ENCODE peak calls at places on chromosomes 3 and 15, in eight cellular contexts. One of them, this sample, is unnamed.

GRCh38 chr3:52277972-52278509 is 408 bp downstream of the WDR82 start:
- DNase-seq in mucosa of gallbladder: no peak
- DNase-seq in frontal cortex: no peak
- DNase-seq in activated CD4-positive, alpha-beta T cell treated with anti-CD3 and anti-CD28 coated beads, Interleukin-2, amount 50 U/mL, for 1 hour: peak
- DNase-seq in activated gamma-delta T cell treated with anti-CD3 and anti-CD28 coated beads, Interleukin-2, amount 50 U/mL, for 16 hours: peak
- DNase-seq in nephron progenitor cell: peak
- DNase-seq in GM13976: peak
- DNase-seq in tibial artery: peak
- DNase-seq in this sample: no peak

GRCh38 chr15:67685008-67685599 is 140.2 kb upstream of the SKOR1 start:
- DNase-seq in mucosa of gallbladder: no peak
- DNase-seq in frontal cortex: no peak
- DNase-seq in activated CD4-positive, alpha-beta T cell treated with anti-CD3 and anti-CD28 coated beads, Interleukin-2, amount 50 U/mL, for 1 hour: no peak
- DNase-seq in activated gamma-delta T cell treated with anti-CD3 and anti-CD28 coated beads, Interleukin-2, amount 50 U/mL, for 16 hours: no peak
- DNase-seq in nephron progenitor cell: no peak
- DNase-seq in GM13976: no peak
- DNase-seq in tibial artery: no peak
- DNase-seq in this sample: no peak

GRCh38 chr3:169914321-169914720 is 2.9 kb downstream of the SAMD7 start:
- DNase-seq in mucosa of gallbladder: no peak
- DNase-seq in frontal cortex: no peak
- DNase-seq in activated CD4-positive, alpha-beta T cell treated with anti-CD3 and anti-CD28 coated beads, Interleukin-2, amount 50 U/mL, for 1 hour: no peak
- DNase-seq in activated gamma-delta T cell treated with anti-CD3 and anti-CD28 coated beads, Interleukin-2, amount 50 U/mL, for 16 hours: no peak
- DNase-seq in nephron progenitor cell: no peak
- DNase-seq in GM13976: no peak
- DNase-seq in tibial artery: no peak
- DNase-seq in this sample: no peak

GRCh38 chr3:66378256-66378655 is 122.6 kb downstream of the LRIG1 start:
- DNase-seq in mucosa of gallbladder: no peak
- DNase-seq in frontal cortex: no peak
- DNase-seq in activated CD4-positive, alpha-beta T cell treated with anti-CD3 and anti-CD28 coated beads, Interleukin-2, amount 50 U/mL, for 1 hour: peak
- DNase-seq in activated gamma-delta T cell treated with anti-CD3 and anti-CD28 coated beads, Interleukin-2, amount 50 U/mL, for 16 hours: no peak
- DNase-seq in nephron progenitor cell: peak
- DNase-seq in GM13976: no peak
- DNase-seq in tibial artery: no peak
- DNase-seq in this sample: no peak

GRCh38 chr3:173939319-173939718 is 541.8 kb downstream of the NLGN1 start:
- DNase-seq in mucosa of gallbladder: no peak
- DNase-seq in frontal cortex: no peak
- DNase-seq in activated CD4-positive, alpha-beta T cell treated with anti-CD3 and anti-CD28 coated beads, Interleukin-2, amount 50 U/mL, for 1 hour: no peak
- DNase-seq in activated gamma-delta T cell treated with anti-CD3 and anti-CD28 coated beads, Interleukin-2, amount 50 U/mL, for 16 hours: no peak
- DNase-seq in nephron progenitor cell: no peak
- DNase-seq in GM13976: no peak
- DNase-seq in tibial artery: no peak
- DNase-seq in this sample: no peak

GRCh38 chr3:194051554-194052175 is 84.3 kb upstream of the HES1 start:
- DNase-seq in mucosa of gallbladder: no peak
- DNase-seq in frontal cortex: no peak
- DNase-seq in activated CD4-positive, alpha-beta T cell treated with anti-CD3 and anti-CD28 coated beads, Interleukin-2, amount 50 U/mL, for 1 hour: no peak
- DNase-seq in activated gamma-delta T cell treated with anti-CD3 and anti-CD28 coated beads, Interleukin-2, amount 50 U/mL, for 16 hours: no peak
- DNase-seq in nephron progenitor cell: no peak
- DNase-seq in GM13976: no peak
- DNase-seq in tibial artery: no peak
- DNase-seq in this sample: no peak

GRCh38 chr3:48140284-48140683 is 47.9 kb downstream of the CDC25A start:
- DNase-seq in mucosa of gallbladder: no peak
- DNase-seq in frontal cortex: no peak
- DNase-seq in activated CD4-positive, alpha-beta T cell treated with anti-CD3 and anti-CD28 coated beads, Interleukin-2, amount 50 U/mL, for 1 hour: no peak
- DNase-seq in activated gamma-delta T cell treated with anti-CD3 and anti-CD28 coated beads, Interleukin-2, amount 50 U/mL, for 16 hours: no peak
- DNase-seq in nephron progenitor cell: no peak
- DNase-seq in GM13976: no peak
- DNase-seq in tibial artery: no peak
- DNase-seq in this sample: no peak

GRCh38 chr15:49492834-49493233 is 69.8 kb downstream of the FGF7 start:
- DNase-seq in mucosa of gallbladder: no peak
- DNase-seq in frontal cortex: no peak
- DNase-seq in activated CD4-positive, alpha-beta T cell treated with anti-CD3 and anti-CD28 coated beads, Interleukin-2, amount 50 U/mL, for 1 hour: no peak
- DNase-seq in activated gamma-delta T cell treated with anti-CD3 and anti-CD28 coated beads, Interleukin-2, amount 50 U/mL, for 16 hours: no peak
- DNase-seq in nephron progenitor cell: no peak
- DNase-seq in GM13976: no peak
- DNase-seq in tibial artery: no peak
- DNase-seq in this sample: no peak

GRCh38 chr3:131669590-131669989 is 166.8 kb upstream of the MRPL3 start:
- DNase-seq in mucosa of gallbladder: no peak
- DNase-seq in frontal cortex: no peak
- DNase-seq in activated CD4-positive, alpha-beta T cell treated with anti-CD3 and anti-CD28 coated beads, Interleukin-2, amount 50 U/mL, for 1 hour: no peak
- DNase-seq in activated gamma-delta T cell treated with anti-CD3 and anti-CD28 coated beads, Interleukin-2, amount 50 U/mL, for 16 hours: no peak
- DNase-seq in nephron progenitor cell: no peak
- DNase-seq in GM13976: no peak
- DNase-seq in tibial artery: no peak
- DNase-seq in this sample: no peak

GRCh38 chr3:7632305-7632704 is 771.4 kb downstream of the GRM7 start:
- DNase-seq in mucosa of gallbladder: no peak
- DNase-seq in frontal cortex: no peak
- DNase-seq in activated CD4-positive, alpha-beta T cell treated with anti-CD3 and anti-CD28 coated beads, Interleukin-2, amount 50 U/mL, for 1 hour: no peak
- DNase-seq in activated gamma-delta T cell treated with anti-CD3 and anti-CD28 coated beads, Interleukin-2, amount 50 U/mL, for 16 hours: no peak
- DNase-seq in nephron progenitor cell: no peak
- DNase-seq in GM13976: no peak
- DNase-seq in tibial artery: no peak
- DNase-seq in this sample: no peak

GRCh38 chr3:181683563-181683962 is 28.2 kb upstream of the SOX2 start:
- DNase-seq in mucosa of gallbladder: no peak
- DNase-seq in frontal cortex: no peak
- DNase-seq in activated CD4-positive, alpha-beta T cell treated with anti-CD3 and anti-CD28 coated beads, Interleukin-2, amount 50 U/mL, for 1 hour: no peak
- DNase-seq in activated gamma-delta T cell treated with anti-CD3 and anti-CD28 coated beads, Interleukin-2, amount 50 U/mL, for 16 hours: no peak
- DNase-seq in nephron progenitor cell: no peak
- DNase-seq in GM13976: no peak
- DNase-seq in tibial artery: no peak
- DNase-seq in this sample: no peak

This sample was measured in stimulated activated CD8-positive, alpha-beta memory T cell treated with anti-CD3 and anti-CD28 coated beads, Interleukin-12 subunit alpha, Interleukin-12 subunit beta, amount 100 ng/mL, for 4 hours.